ENCODE peak calls at places on chromosomes 2 and 18, in four cellular contexts. S is memory B cell, L is putamen, E is GDM1. T is an unnamed sample.

GRCh38 chr2:74583504-74583903 is 29.0 kb downstream of the DOK1 start:
- DNase-seq in E (no peak), S (no peak), L (no peak), T (no peak)

GRCh38 chr2:201517094-201517493 is 65.6 kb downstream of the STRADB start:
- DNase-seq in E (no peak), L (no peak), S (no peak), T (no peak)

GRCh38 chr18:11327656-11328055 is 178.3 kb upstream of the PIEZO2 start:
- DNase-seq in L (no peak), E (no peak), S (no peak), T (no peak)

GRCh38 chr2:21005111-21005699 is 38.7 kb downstream of the APOB start:
- DNase-seq in E (no peak), L (no peak), S (no peak), T (no peak)

GRCh38 chr2:85133751-85134254 is 611 bp downstream of the TCF7L1 start:
- DNase-seq in L (no peak), S (peak), E (no peak), T (no peak)

GRCh38 chr2:64137567-64137966 is 6.7 kb downstream of the PELI1 start:
- DNase-seq in E (no peak), S (no peak), L (no peak), T (no peak)

GRCh38 chr2:105521176-105521575 is 122.3 kb upstream of the FHL2 start:
- DNase-seq in E (no peak), S (no peak), L (no peak), T (no peak)

GRCh38 chr2:188243381-188243780 is 48.3 kb upstream of the GULP1 start:
- DNase-seq in E (no peak), L (no peak), S (no peak), T (no peak)

GRCh38 chr2:6524678-6525367 is 340.9 kb downstream of the CMPK2 start:
- DNase-seq in S (no peak), E (no peak), L (no peak), T (no peak)

GRCh38 chr2:80053522-80054338 is 250.8 kb downstream of the LRRTM1 start:
- DNase-seq in L (no peak), S (no peak), E (no peak), T (no peak)

GRCh38 chr2:190698895-190699294 is 50.0 kb downstream of the NAB1 start:
- DNase-seq in S (no peak), L (no peak), E (no peak), T (no peak)

GRCh38 chr2:96315400-96316071 is 9.6 kb upstream of the ITPRIPL1 start:
- DNase-seq in S (no peak), E (peak), L (no peak), T (no peak)

T was measured in esophagus muscularis mucosa.